ENCODE peak calls at places on chromosomes 3 and 15, in four cellular contexts. A is HCT116, E is Karpas-422, B is GM23338. J is an unnamed sample.

GRCh38 chr15:34437687-34438086 is at the start of gene GOLGA8A:
- DNase-seq in B (peak; percentile 77), E (no peak), A (peak; percentile 62), J (peak; percentile 85)

GRCh38 chr15:71526061-71526460 is 284.3 kb upstream of the NR2E3 start:
- DNase-seq in B (peak; percentile 33), E (no peak), A (no peak), J (peak; percentile 47)

GRCh38 chr3:197792019-197792647 is 1.1 kb downstream of the LRCH3 start:
- DNase-seq in E (no peak), A (no peak), B (no peak), J (peak; percentile 61)

GRCh38 chr3:112086857-112087524 is 802 bp downstream of the C3orf52 start:
- DNase-seq in E (no peak), A (peak; percentile 26), B (peak; percentile 19), J (peak; percentile 75)

GRCh38 chr3:23966308-23966707 is 21.2 kb downstream of the NR1D2 start:
- DNase-seq in A (no peak), E (no peak), B (no peak), J (no peak)

GRCh38 chr3:12195231-12195630 is 36.5 kb upstream of the TIMP4 start:
- DNase-seq in B (peak; percentile 45), A (no peak), E (no peak), J (peak; percentile 23)

GRCh38 chr3:117910820-117911524 is 1123.7 kb downstream of the IGSF11 start:
- DNase-seq in A (no peak), B (peak; percentile 28), E (no peak), J (no peak)

GRCh38 chr3:177946965-177947364 is 589.3 kb upstream of the KCNMB2 start:
- DNase-seq in B (no peak), A (no peak), E (no peak), J (peak; percentile 55)

GRCh38 chr3:156553705-156554356 is 1.1 kb downstream of the SSR3 start:
- DNase-seq in A (peak; percentile 1), E (peak; percentile 63), B (peak; percentile 15), J (peak; percentile 91)

GRCh38 chr3:190695994-190696393 is 166.5 kb downstream of the GMNC start:
- DNase-seq in B (no peak), A (no peak), E (no peak), J (no peak)

GRCh38 chr3:190695225-190695624 is 167.3 kb downstream of the GMNC start:
- DNase-seq in E (no peak), B (no peak), A (no peak), J (no peak)

GRCh38 chr3:190697901-190698300 is 164.6 kb downstream of the GMNC start:
- DNase-seq in A (no peak), E (no peak), B (no peak), J (peak; percentile 92)

GRCh38 chr3:190697502-190697830 is 165.0 kb downstream of the GMNC start:
- DNase-seq in B (no peak), E (no peak), A (no peak), J (no peak)

GRCh38 chr3:190696777-190697501 is 165.6 kb downstream of the GMNC start:
- DNase-seq in E (no peak), B (peak; percentile 62), A (peak; percentile 21), J (peak; percentile 75)
- H3K4me3 ChIP-seq in E (no peak overlapping the region), B (no peak overlapping the region), A (no peak overlapping the region), J (peak overlapping the region; percentile 66)

DNA sequence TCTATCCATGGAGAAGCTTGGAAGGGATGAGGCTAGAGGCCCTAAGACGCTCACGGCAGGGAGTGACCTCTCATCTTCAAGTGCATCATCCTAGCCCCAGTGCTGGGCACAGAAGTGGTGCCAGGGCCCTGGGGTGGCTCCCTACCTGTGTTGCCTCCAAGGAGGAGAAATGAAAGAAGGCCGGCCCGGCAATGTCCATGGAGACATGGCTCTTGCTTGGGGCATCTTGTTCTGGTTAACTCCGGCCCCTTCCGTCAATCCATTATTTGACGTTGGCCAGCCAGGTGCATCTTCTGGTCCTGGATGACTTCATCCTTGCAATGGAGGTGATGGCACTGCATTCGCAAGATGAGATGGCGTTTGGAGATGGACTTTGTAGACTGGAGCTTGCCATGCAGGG is 83.2 kb upstream of the ALDH1L1 start:
- DNase-seq in A (no peak), B (no peak), E (no peak), J (no peak)
- H3K9me2 ChIP-seq in A (no peaks in the 10 kb centered on the region), B (peaks cover 9% of the 10 kb centered on the region), E (no peaks in the 10 kb centered on the region), J (no peaks in the 10 kb centered on the region)

GRCh38 chr15:75203908-75204263 is 2.2 kb downstream of the C15orf39 start:
- DNase-seq in B (no peak), E (no peak), A (no peak), J (no peak)
- H3K4me3 ChIP-seq in B (peak overlapping the region; percentile 93), E (peak overlapping the region; percentile 84), A (peak overlapping the region; percentile 88), J (peak overlapping the region; percentile 97)

GRCh38 chr3:15676259-15676658 is 74.7 kb downstream of the BTD start:
- DNase-seq in E (no peak), A (no peak), B (no peak), J (peak; percentile 78)

GRCh38 chr3:15679306-15679705 is 77.8 kb downstream of the BTD start:
- DNase-seq in E (no peak), B (no peak), A (no peak), J (no peak)

GRCh38 chr3:15673536-15673935 is 72.0 kb downstream of the BTD start:
- DNase-seq in A (no peak), B (no peak), E (no peak), J (no peak)
- H3K9me2 ChIP-seq in A (no peaks in the 10 kb centered on the region), B (no peaks in the 10 kb centered on the region), E (no peaks in the 10 kb centered on the region), J (no peaks in the 10 kb centered on the region)

GRCh38 chr15:41498657-41499056 is 5.0 kb downstream of the ITPKA start:
- DNase-seq in E (no peak), B (no peak), A (no peak), J (no peak)
- H3K4me3 ChIP-seq in E (no peak overlapping the region), B (no peak overlapping the region), A (no peak overlapping the region), J (no peak overlapping the region)